ENCODE peak calls at places on chromosome 12, in four cellular contexts. One of them, this sample, is unnamed.

GRCh38 chr12:111692575-111693210 is 6.8 kb downstream of the ACAD10 start:
- DNase-seq in GM23338: peak
- DNase-seq in stimulated activated naive B cell treated with anti-CD40 and anti-IgM and Interleukin-4, amounts not matched to agents 10 μg/mL and 1 μg/mL and 100 μg/mL, for 72 hours: no peak
- DNase-seq in AG20443: peak
- DNase-seq in this sample: no peak

GRCh38 chr12:92668739-92669138 is 34.0 kb upstream of the PLEKHG7 start:
- DNase-seq in stimulated activated naive B cell treated with anti-CD40 and anti-IgM and Interleukin-4, amounts not matched to agents 10 μg/mL and 1 μg/mL and 100 μg/mL, for 72 hours: no peak
- DNase-seq in GM23338: no peak
- DNase-seq in AG20443: no peak
- DNase-seq in this sample: no peak

GRCh38 chr12:124416516-124417395 is 121.9 kb downstream of the RFLNA start:
- DNase-seq in stimulated activated naive B cell treated with anti-CD40 and anti-IgM and Interleukin-4, amounts not matched to agents 10 μg/mL and 1 μg/mL and 100 μg/mL, for 72 hours: no peak
- DNase-seq in AG20443: no peak
- DNase-seq in GM23338: no peak
- DNase-seq in this sample: no peak

GRCh38 chr12:71356569-71356968 is 83.0 kb upstream of the LGR5 start:
- DNase-seq in GM23338: no peak
- DNase-seq in stimulated activated naive B cell treated with anti-CD40 and anti-IgM and Interleukin-4, amounts not matched to agents 10 μg/mL and 1 μg/mL and 100 μg/mL, for 72 hours: no peak
- DNase-seq in AG20443: no peak
- DNase-seq in this sample: no peak

GRCh38 chr12:98745578-98746391 is 100.7 kb downstream of the APAF1 start:
- DNase-seq in GM23338: peak
- DNase-seq in AG20443: peak
- DNase-seq in stimulated activated naive B cell treated with anti-CD40 and anti-IgM and Interleukin-4, amounts not matched to agents 10 μg/mL and 1 μg/mL and 100 μg/mL, for 72 hours: no peak
- DNase-seq in this sample: no peak

GRCh38 chr12:71057330-71057729 is 100.5 kb downstream of the TSPAN8 start:
- DNase-seq in AG20443: no peak
- DNase-seq in stimulated activated naive B cell treated with anti-CD40 and anti-IgM and Interleukin-4, amounts not matched to agents 10 μg/mL and 1 μg/mL and 100 μg/mL, for 72 hours: no peak
- DNase-seq in GM23338: no peak
- DNase-seq in this sample: no peak

GRCh38 chr12:3491938-3492867 is 1.2 kb downstream of the PRMT8 start:
- DNase-seq in stimulated activated naive B cell treated with anti-CD40 and anti-IgM and Interleukin-4, amounts not matched to agents 10 μg/mL and 1 μg/mL and 100 μg/mL, for 72 hours: peak
- DNase-seq in AG20443: peak
- DNase-seq in GM23338: peak
- DNase-seq in this sample: no peak

GRCh38 chr12:12883369-12884001 is 7.9 kb upstream of the GPRC5A start:
- DNase-seq in stimulated activated naive B cell treated with anti-CD40 and anti-IgM and Interleukin-4, amounts not matched to agents 10 μg/mL and 1 μg/mL and 100 μg/mL, for 72 hours: no peak
- DNase-seq in AG20443: no peak
- DNase-seq in GM23338: no peak
- DNase-seq in this sample: no peak

GRCh38 chr12:92144045-92144630 is 1.5 kb downstream of the BTG1 start:
- DNase-seq in AG20443: peak
- DNase-seq in GM23338: peak
- DNase-seq in stimulated activated naive B cell treated with anti-CD40 and anti-IgM and Interleukin-4, amounts not matched to agents 10 μg/mL and 1 μg/mL and 100 μg/mL, for 72 hours: peak
- DNase-seq in this sample: peak

GRCh38 chr12:42565001-42565400 is 24.5 kb downstream of the PRICKLE1 start:
- DNase-seq in GM23338: peak
- DNase-seq in AG20443: no peak
- DNase-seq in stimulated activated naive B cell treated with anti-CD40 and anti-IgM and Interleukin-4, amounts not matched to agents 10 μg/mL and 1 μg/mL and 100 μg/mL, for 72 hours: no peak
- DNase-seq in this sample: no peak

GRCh38 chr12:103997277-103997900 is 31.7 kb downstream of the TDG start:
- DNase-seq in GM23338: peak
- DNase-seq in stimulated activated naive B cell treated with anti-CD40 and anti-IgM and Interleukin-4, amounts not matched to agents 10 μg/mL and 1 μg/mL and 100 μg/mL, for 72 hours: no peak
- DNase-seq in AG20443: no peak
- DNase-seq in this sample: no peak

GRCh38 chr12:76764856-76765255 is 941 bp downstream of the ZDHHC17 start:
- DNase-seq in AG20443: no peak
- DNase-seq in GM23338: peak
- DNase-seq in stimulated activated naive B cell treated with anti-CD40 and anti-IgM and Interleukin-4, amounts not matched to agents 10 μg/mL and 1 μg/mL and 100 μg/mL, for 72 hours: no peak
- DNase-seq in this sample: no peak

GRCh38 chr12:88391556-88391955 is 188.7 kb downstream of the KITLG start:
- DNase-seq in AG20443: peak
- DNase-seq in GM23338: no peak
- DNase-seq in stimulated activated naive B cell treated with anti-CD40 and anti-IgM and Interleukin-4, amounts not matched to agents 10 μg/mL and 1 μg/mL and 100 μg/mL, for 72 hours: no peak
- DNase-seq in this sample: no peak

GRCh38 chr12:58963844-58964243 is 43.5 kb upstream of the LRIG3 start:
- DNase-seq in AG20443: no peak
- DNase-seq in stimulated activated naive B cell treated with anti-CD40 and anti-IgM and Interleukin-4, amounts not matched to agents 10 μg/mL and 1 μg/mL and 100 μg/mL, for 72 hours: no peak
- DNase-seq in GM23338: no peak
- DNase-seq in this sample: no peak

GRCh38 chr12:106081606-106082005 is 57.1 kb downstream of the NUAK1 start:
- DNase-seq in stimulated activated naive B cell treated with anti-CD40 and anti-IgM and Interleukin-4, amounts not matched to agents 10 μg/mL and 1 μg/mL and 100 μg/mL, for 72 hours: no peak
- DNase-seq in AG20443: no peak
- DNase-seq in GM23338: no peak
- DNase-seq in this sample: no peak

GRCh38 chr12:115224031-115224430 is 540.1 kb upstream of the TBX3 start:
- DNase-seq in AG20443: no peak
- DNase-seq in GM23338: no peak
- DNase-seq in stimulated activated naive B cell treated with anti-CD40 and anti-IgM and Interleukin-4, amounts not matched to agents 10 μg/mL and 1 μg/mL and 100 μg/mL, for 72 hours: no peak
- DNase-seq in this sample: no peak

GRCh38 chr12:89884917-89885316 is 176.3 kb upstream of the ATP2B1 start:
- DNase-seq in stimulated activated naive B cell treated with anti-CD40 and anti-IgM and Interleukin-4, amounts not matched to agents 10 μg/mL and 1 μg/mL and 100 μg/mL, for 72 hours: no peak
- DNase-seq in GM23338: no peak
- DNase-seq in AG20443: no peak
- DNase-seq in this sample: no peak

GRCh38 chr12:40525054-40525453 is 167.2 kb upstream of the CNTN1 start:
- DNase-seq in AG20443: no peak
- DNase-seq in stimulated activated naive B cell treated with anti-CD40 and anti-IgM and Interleukin-4, amounts not matched to agents 10 μg/mL and 1 μg/mL and 100 μg/mL, for 72 hours: no peak
- DNase-seq in GM23338: no peak
- DNase-seq in this sample: no peak

GRCh38 chr12:108214486-108214885 is 85.4 kb downstream of the WSCD2 start:
- DNase-seq in stimulated activated naive B cell treated with anti-CD40 and anti-IgM and Interleukin-4, amounts not matched to agents 10 μg/mL and 1 μg/mL and 100 μg/mL, for 72 hours: no peak
- DNase-seq in GM23338: peak
- DNase-seq in AG20443: peak
- DNase-seq in this sample: no peak

GRCh38 chr12:123934829-123935228 is 37.8 kb downstream of the CCDC92 start:
- DNase-seq in AG20443: peak
- DNase-seq in GM23338: no peak
- DNase-seq in stimulated activated naive B cell treated with anti-CD40 and anti-IgM and Interleukin-4, amounts not matched to agents 10 μg/mL and 1 μg/mL and 100 μg/mL, for 72 hours: no peak
- DNase-seq in this sample: no peak

GRCh38 chr12:102439391-102440108 is 40.8 kb downstream of the IGF1 start:
- DNase-seq in GM23338: no peak
- DNase-seq in stimulated activated naive B cell treated with anti-CD40 and anti-IgM and Interleukin-4, amounts not matched to agents 10 μg/mL and 1 μg/mL and 100 μg/mL, for 72 hours: no peak
- DNase-seq in AG20443: no peak
- DNase-seq in this sample: no peak

GRCh38 chr12:30508205-30508967 is 187.3 kb downstream of the IPO8 start:
- DNase-seq in stimulated activated naive B cell treated with anti-CD40 and anti-IgM and Interleukin-4, amounts not matched to agents 10 μg/mL and 1 μg/mL and 100 μg/mL, for 72 hours: no peak
- DNase-seq in GM23338: no peak
- DNase-seq in AG20443: no peak
- DNase-seq in this sample: no peak

GRCh38 chr12:116164263-116164817 is 113.2 kb downstream of the MED13L start:
- DNase-seq in GM23338: no peak
- DNase-seq in stimulated activated naive B cell treated with anti-CD40 and anti-IgM and Interleukin-4, amounts not matched to agents 10 μg/mL and 1 μg/mL and 100 μg/mL, for 72 hours: no peak
- DNase-seq in AG20443: no peak
- DNase-seq in this sample: no peak

GRCh38 chr12:75526655-75527511 is 15.5 kb upstream of the KRR1 start:
- DNase-seq in GM23338: peak
- DNase-seq in stimulated activated naive B cell treated with anti-CD40 and anti-IgM and Interleukin-4, amounts not matched to agents 10 μg/mL and 1 μg/mL and 100 μg/mL, for 72 hours: peak
- DNase-seq in AG20443: peak
- DNase-seq in this sample: no peak

GRCh38 chr12:27610380-27610779 is 85.9 kb upstream of the REP15 start:
- DNase-seq in GM23338: no peak
- DNase-seq in AG20443: peak
- DNase-seq in stimulated activated naive B cell treated with anti-CD40 and anti-IgM and Interleukin-4, amounts not matched to agents 10 μg/mL and 1 μg/mL and 100 μg/mL, for 72 hours: no peak
- DNase-seq in this sample: no peak

GRCh38 chr12:24778486-24779304 is 170.2 kb downstream of the BCAT1 start:
- DNase-seq in stimulated activated naive B cell treated with anti-CD40 and anti-IgM and Interleukin-4, amounts not matched to agents 10 μg/mL and 1 μg/mL and 100 μg/mL, for 72 hours: no peak
- DNase-seq in AG20443: peak
- DNase-seq in GM23338: peak
- DNase-seq in this sample: peak

GRCh38 chr12:112419269-112420133 is 754 bp downstream of the PTPN11 start:
- DNase-seq in AG20443: peak
- DNase-seq in stimulated activated naive B cell treated with anti-CD40 and anti-IgM and Interleukin-4, amounts not matched to agents 10 μg/mL and 1 μg/mL and 100 μg/mL, for 72 hours: no peak
- DNase-seq in GM23338: peak
- DNase-seq in this sample: no peak

GRCh38 chr12:81123611-81124010 is 45.7 kb downstream of the ACSS3 start:
- DNase-seq in AG20443: no peak
- DNase-seq in stimulated activated naive B cell treated with anti-CD40 and anti-IgM and Interleukin-4, amounts not matched to agents 10 μg/mL and 1 μg/mL and 100 μg/mL, for 72 hours: no peak
- DNase-seq in GM23338: no peak
- DNase-seq in this sample: no peak

GRCh38 chr12:95318071-95318545 is 100.5 kb downstream of the VEZT start:
- DNase-seq in GM23338: no peak
- DNase-seq in AG20443: no peak
- DNase-seq in stimulated activated naive B cell treated with anti-CD40 and anti-IgM and Interleukin-4, amounts not matched to agents 10 μg/mL and 1 μg/mL and 100 μg/mL, for 72 hours: no peak
- DNase-seq in this sample: no peak

GRCh38 chr12:27852742-27853141 is 72.7 kb upstream of the MANSC4 start:
- DNase-seq in AG20443: no peak
- DNase-seq in stimulated activated naive B cell treated with anti-CD40 and anti-IgM and Interleukin-4, amounts not matched to agents 10 μg/mL and 1 μg/mL and 100 μg/mL, for 72 hours: no peak
- DNase-seq in GM23338: no peak
- DNase-seq in this sample: no peak

This sample was measured in GM12864.